ENCODE peak calls at places on chromosomes 1 and 21, in ten cellular contexts. H, Y, E, M, V, R, X, U, A and I are unnamed samples.

GRCh38 chr1:171219751-171220385 is 28.4 kb upstream of the FMO1 start:
- DNase-seq in U (no peak), M (peak), X (peak), R (no peak), A (peak), E (peak), V (no peak), H (no peak), Y (no peak), I (no peak)

GRCh38 chr1:93814059-93814794 is 64.8 kb downstream of the DNTTIP2 start:
- DNase-seq in E (peak), R (peak), U (peak), V (no peak), M (peak), X (peak), H (no peak), A (peak), Y (peak), I (no peak)

GRCh38 chr1:204255966-204256365 is 42.2 kb upstream of the GOLT1A start:
- DNase-seq in E (peak), X (peak), V (no peak), Y (no peak), A (peak), H (no peak), R (no peak), M (peak), U (no peak), I (no peak)

GRCh38 chr1:210143465-210144062 is 89.0 kb upstream of the SERTAD4 start:
- DNase-seq in M (peak), H (peak), Y (peak), E (peak), R (peak), V (peak), X (peak), A (peak), U (peak), I (peak)

GRCh38 chr1:27716262-27716895 is 9.4 kb upstream of the FAM76A start:
- DNase-seq in Y (no peak), R (no peak), U (no peak), E (no peak), H (no peak), V (no peak), X (no peak), A (no peak), M (no peak), I (no peak)

GRCh38 chr21:15722591-15723324 is 7.0 kb upstream of the USP25 start:
- DNase-seq in Y (no peak), V (no peak), M (no peak), X (peak), H (no peak), U (no peak), E (no peak), R (no peak), A (no peak), I (no peak)

GRCh38 chr1:187634940-187635339 is 806.2 kb downstream of the PLA2G4A start:
- DNase-seq in R (no peak), Y (no peak), U (no peak), A (no peak), X (no peak), M (no peak), V (no peak), E (no peak), H (no peak), I (no peak)

GRCh38 chr1:93993731-93994130 is 84.5 kb upstream of the GCLM start:
- DNase-seq in M (peak), H (no peak), V (no peak), E (peak), U (no peak), Y (no peak), R (peak), X (no peak), A (peak), I (no peak)

GRCh38 chr1:117029690-117030089 is 28.1 kb downstream of the CD101 start:
- DNase-seq in E (no peak), R (no peak), M (no peak), A (no peak), V (no peak), H (no peak), Y (no peak), X (no peak), U (no peak), I (no peak)

GRCh38 chr21:31888936-31889371 is 16.1 kb downstream of the HUNK start:
- DNase-seq in M (peak), A (no peak), V (no peak), H (no peak), X (peak), R (no peak), Y (no peak), U (no peak), E (no peak), I (no peak)

GRCh38 chr21:41970099-41970391 is 16.2 kb upstream of the C2CD2 start:
- DNase-seq in V (no peak), Y (no peak), X (no peak), U (no peak), A (no peak), R (no peak), M (no peak), H (no peak), E (no peak), I (no peak)

GRCh38 chr21:43193088-43193650 is 24.4 kb downstream of the CRYAA start:
- DNase-seq in X (no peak), R (no peak), M (no peak), V (no peak), H (no peak), U (no peak), Y (peak), E (no peak), A (no peak), I (no peak)

GRCh38 chr1:1371354-1371740 is 3.7 kb downstream of the AURKAIP1 start:
- DNase-seq in V (peak), E (no peak), U (no peak), X (no peak), A (no peak), R (no peak), Y (no peak), H (peak), M (no peak), I (no peak)

GRCh38 chr1:248631354-248632041 is 3.4 kb downstream of the OR2T11 start:
- DNase-seq in X (no peak), V (no peak), A (no peak), R (peak), M (no peak), H (no peak), E (peak), Y (no peak), U (no peak), I (no peak)

GRCh38 chr21:41121785-41122415 is 46.1 kb upstream of the BACE2 start:
- DNase-seq in R (peak), Y (peak), M (peak), E (peak), X (peak), V (peak), U (peak), H (peak), A (peak), I (peak)

GRCh38 chr1:62508187-62508758 is 71.4 kb downstream of the USP1 start:
- DNase-seq in V (no peak), A (peak), U (no peak), M (peak), H (no peak), X (peak), E (peak), R (peak), Y (no peak), I (no peak)

GRCh38 chr1:53390261-53390660 is 62.4 kb upstream of the LRP8 start:
- DNase-seq in Y (no peak), U (peak), R (no peak), H (peak), V (peak), A (no peak), E (no peak), M (no peak), X (no peak), I (peak)

GRCh38 chr1:214317300-214317699 is 36.3 kb downstream of the SMYD2 start:
- DNase-seq in E (no peak), M (no peak), U (peak), R (no peak), A (no peak), Y (no peak), X (peak), H (no peak), V (no peak), I (no peak)

GRCh38 chr21:34336756-34337391 is 26.9 kb upstream of the KCNE2 start:
- DNase-seq in U (no peak), E (peak), X (no peak), M (peak), R (no peak), Y (peak), A (no peak), H (no peak), V (peak), I (peak)

GRCh38 chr1:156245451-156246232 is 2.2 kb downstream of the PAQR6 start:
- DNase-seq in U (no peak), V (peak), A (no peak), Y (no peak), X (peak), H (no peak), M (peak), R (no peak), E (no peak), I (no peak)

GRCh38 chr1:212433577-212434462 is 1.1 kb downstream of the NENF start:
- DNase-seq in X (no peak), A (no peak), M (peak), U (no peak), V (no peak), H (no peak), Y (no peak), R (no peak), E (no peak), I (no peak)

GRCh38 chr1:206116873-206117150 is 376 bp downstream of the AVPR1B start:
- DNase-seq in R (no peak), V (no peak), E (no peak), X (no peak), Y (no peak), H (no peak), M (no peak), A (no peak), U (no peak), I (no peak)

GRCh38 chr1:201355471-201355870 is 22.0 kb downstream of the TNNT2 start:
- DNase-seq in M (no peak), H (peak), E (no peak), A (no peak), X (no peak), V (peak), Y (no peak), R (no peak), U (no peak), I (peak)

GRCh38 chr1:40151457-40152079 is 9.6 kb upstream of the RLF start:
- DNase-seq in X (no peak), H (no peak), Y (no peak), E (no peak), V (no peak), A (no peak), M (no peak), U (no peak), R (no peak), I (no peak)